ENCODE peak calls at places on chromosomes 3 and 15, in four cellular contexts. One of them, this sample, is unnamed.

GRCh38 chr3:152444029-152444641 is 175.4 kb downstream of the MBNL1 start:
- DNase-seq in stimulated activated CD4-positive, alpha-beta T cell treated with anti-CD3 and anti-CD28 coated beads, Interleukin-2, amount 100 ng/mL, for 48 hours: no peak
- DNase-seq in adrenal gland: no peak
- DNase-seq in CD4-positive, alpha-beta T cell: no peak
- DNase-seq in this sample: peak; percentile 43

GRCh38 chr3:194125474-194125873 is 10.5 kb upstream of the HES1 start:
- DNase-seq in adrenal gland: no peak
- DNase-seq in CD4-positive, alpha-beta T cell: no peak
- DNase-seq in stimulated activated CD4-positive, alpha-beta T cell treated with anti-CD3 and anti-CD28 coated beads, Interleukin-2, amount 100 ng/mL, for 48 hours: no peak
- DNase-seq in this sample: no peak

GRCh38 chr3:138265745-138266144 is 63.9 kb downstream of the NME9 start:
- DNase-seq in adrenal gland: no peak
- DNase-seq in CD4-positive, alpha-beta T cell: no peak
- DNase-seq in stimulated activated CD4-positive, alpha-beta T cell treated with anti-CD3 and anti-CD28 coated beads, Interleukin-2, amount 100 ng/mL, for 48 hours: no peak
- DNase-seq in this sample: no peak

GRCh38 chr3:119173325-119173724 is at the start of gene UPK1B:
- DNase-seq in CD4-positive, alpha-beta T cell: no peak
- DNase-seq in adrenal gland: no peak
- DNase-seq in stimulated activated CD4-positive, alpha-beta T cell treated with anti-CD3 and anti-CD28 coated beads, Interleukin-2, amount 100 ng/mL, for 48 hours: no peak
- DNase-seq in this sample: no peak

GRCh38 chr3:23740517-23741402 is 65.0 kb upstream of the UBE2E1 start:
- DNase-seq in CD4-positive, alpha-beta T cell: no peak
- DNase-seq in adrenal gland: peak; percentile 34
- DNase-seq in stimulated activated CD4-positive, alpha-beta T cell treated with anti-CD3 and anti-CD28 coated beads, Interleukin-2, amount 100 ng/mL, for 48 hours: no peak
- DNase-seq in this sample: peak; percentile 32

GRCh38 chr15:39025331-39025730 is 460.7 kb upstream of the RASGRP1 start:
- DNase-seq in adrenal gland: no peak
- DNase-seq in CD4-positive, alpha-beta T cell: no peak
- DNase-seq in stimulated activated CD4-positive, alpha-beta T cell treated with anti-CD3 and anti-CD28 coated beads, Interleukin-2, amount 100 ng/mL, for 48 hours: no peak
- DNase-seq in this sample: peak; percentile 52

GRCh38 chr15:64009798-64010241 is 36.5 kb downstream of the DAPK2 start:
- DNase-seq in adrenal gland: no peak
- DNase-seq in CD4-positive, alpha-beta T cell: peak; percentile 42
- DNase-seq in stimulated activated CD4-positive, alpha-beta T cell treated with anti-CD3 and anti-CD28 coated beads, Interleukin-2, amount 100 ng/mL, for 48 hours: peak; percentile 52
- DNase-seq in this sample: peak; percentile 38

GRCh38 chr15:94375997-94376396 is 144.6 kb downstream of the MCTP2 start:
- DNase-seq in stimulated activated CD4-positive, alpha-beta T cell treated with anti-CD3 and anti-CD28 coated beads, Interleukin-2, amount 100 ng/mL, for 48 hours: no peak
- DNase-seq in adrenal gland: no peak
- DNase-seq in CD4-positive, alpha-beta T cell: no peak
- DNase-seq in this sample: no peak